ENCODE peak calls at places on chromosome 3, in nine cellular contexts. W, Y, S, G, D, F, C, N and X are unnamed samples.

GRCh38 chr3:19632099-19633074 is 301.6 kb downstream of the EFHB start:
- DNase-seq in W (no peak), Y (no peak), S (no peak), G (no peak), D (no peak), F (no peak), C (no peak), N (no peak), X (no peak)

GRCh38 chr3:25911525-25912295 is 121.8 kb downstream of the OXSM start:
- DNase-seq in W (peak; percentile 51), Y (peak; percentile 56), S (no peak), G (no peak), D (peak; percentile 29), F (no peak), C (no peak), N (no peak), X (no peak)

GRCh38 chr3:172153335-172153861 is 114.0 kb downstream of the FNDC3B start:
- DNase-seq in W (no peak), Y (peak; percentile 7), S (peak; percentile 97), G (peak; percentile 99), D (peak; percentile 53), F (peak; percentile 92), C (no peak), N (peak; percentile 79), X (peak; percentile 73)

GRCh38 chr3:108804437-108804836 is 18.1 kb upstream of the TRAT1 start:
- DNase-seq in W (no peak), Y (no peak), S (peak; percentile 12), G (peak; percentile 32), D (no peak), F (no peak), C (no peak), N (no peak), X (no peak)

GRCh38 chr3:138442433-138442832 is 8.0 kb downstream of the ESYT3 start:
- DNase-seq in W (no peak), Y (no peak), S (no peak), G (peak; percentile 82), D (no peak), F (no peak), C (no peak), N (peak; percentile 85), X (peak; percentile 79)

GRCh38 chr3:194738254-194739093 is 52.8 kb downstream of the FAM43A start:
- DNase-seq in W (no peak), Y (no peak), S (peak; percentile 53), G (peak; percentile 31), D (no peak), F (no peak), C (no peak), N (no peak), X (no peak)

GRCh38 chr3:192920406-192920805 is 2.8 kb upstream of the MB21D2 start:
- DNase-seq in W (no peak), Y (no peak), S (no peak), G (no peak), D (no peak), F (no peak), C (no peak), N (no peak), X (no peak)

GRCh38 chr3:149009732-149010131 is 18.4 kb downstream of the GYG1 start:
- DNase-seq in W (peak; percentile 79), Y (no peak), S (no peak), G (peak; percentile 68), D (peak; percentile 61), F (no peak), C (no peak), N (no peak), X (no peak)

GRCh38 chr3:149401215-149401925 is 23.9 kb upstream of the TM4SF1 start:
- DNase-seq in W (no peak), Y (no peak), S (peak; percentile 69), G (peak; percentile 90), D (no peak), F (no peak), C (no peak), N (no peak), X (no peak)

GRCh38 chr3:197465996-197466549 is 89.7 kb downstream of the BDH1 start:
- DNase-seq in W (no peak), Y (no peak), S (peak; percentile 61), G (peak; percentile 96), D (no peak), F (peak; percentile 46), C (no peak), N (no peak), X (no peak)

GRCh38 chr3:187623285-187623814 is 46.8 kb downstream of the SST start:
- DNase-seq in W (no peak), Y (no peak), S (no peak), G (no peak), D (no peak), F (no peak), C (no peak), N (no peak), X (no peak)

GRCh38 chr3:177832862-177833261 is 635.6 kb upstream of the TBL1XR1 start:
- DNase-seq in W (no peak), Y (no peak), S (no peak), G (peak; percentile 62), D (no peak), F (no peak), C (no peak), N (no peak), X (no peak)

GRCh38 chr3:142724682-142725351 is 983 bp downstream of the TRPC1 start:
- DNase-seq in W (peak; percentile 50), Y (no peak), S (peak; percentile 64), G (peak; percentile 30), D (no peak), F (peak; percentile 62), C (peak; percentile 23), N (peak; percentile 47), X (peak; percentile 34)

GRCh38 chr3:146162561-146162960 is 1.6 kb upstream of the PLOD2 start:
- DNase-seq in W (no peak), Y (no peak), S (no peak), G (no peak), D (no peak), F (no peak), C (no peak), N (no peak), X (no peak)

GRCh38 chr3:190159902-190160435 is 39.3 kb upstream of the P3H2 start:
- DNase-seq in W (no peak), Y (no peak), S (no peak), G (no peak), D (no peak), F (no peak), C (no peak), N (no peak), X (no peak)

GRCh38 chr3:4984511-4984864 is 5.3 kb downstream of the BHLHE40 start:
- DNase-seq in W (no peak), Y (no peak), S (no peak), G (peak; percentile 20), D (no peak), F (no peak), C (no peak), N (no peak), X (no peak)

GRCh38 chr3:129317014-129317771 is 38.5 kb downstream of the HMCES start:
- DNase-seq in W (no peak), Y (no peak), S (no peak), G (no peak), D (no peak), F (peak; percentile 65), C (no peak), N (no peak), X (no peak)

GRCh38 chr3:112308151-112308911 is 14.3 kb upstream of the SLC9C1 start:
- DNase-seq in W (no peak), Y (no peak), S (peak; percentile 89), G (peak; percentile 85), D (no peak), F (no peak), C (no peak), N (no peak), X (no peak)

GRCh38 chr3:70531063-70531657 is 218.7 kb upstream of the MDFIC2 start:
- DNase-seq in W (no peak), Y (peak; percentile 4), S (peak; percentile 3), G (peak; percentile 50), D (no peak), F (no peak), C (no peak), N (peak; percentile 14), X (peak; percentile 24)